ENCODE peak calls at places on chromosomes 4 and X, in four cellular contexts. M is stimulated activated CD4-positive, alpha-beta T cell treated with anti-CD3 and anti-CD28 coated beads, Interleukin-4, amount 100 ng/mL, for 4 hours; S is HuH-7.5; D is T-helper 9 cell. L is an unnamed sample.

GRCh38 chr4:108988514-108989195 is 225.8 kb upstream of the ETNPPL start:
- DNase-seq in M (no peak), D (no peak), S (no peak), L (no peak)

GRCh38 chrX:44382871-44383270 is 39.4 kb upstream of the EFHC2 start:
- DNase-seq in S (no peak), M (no peak), D (no peak), L (no peak)

GRCh38 chrX:127621780-127622179 is 430.4 kb downstream of the ACTRT1 start:
- DNase-seq in M (no peak), D (no peak), S (no peak), L (no peak)

GRCh38 chr4:8592366-8593267 is at the start of gene CPZ:
- DNase-seq in D (no peak), S (no peak), M (no peak), L (no peak)

GRCh38 chrX:80578518-80579105 is 158.4 kb downstream of the TENT5D start:
- DNase-seq in M (no peak), S (no peak), D (no peak), L (no peak)

GRCh38 chr4:24850669-24851068 is 55.3 kb downstream of the SOD3 start:
- DNase-seq in D (no peak), S (no peak), M (no peak), L (no peak)

GRCh38 chr4:185396724-185397402 is at the start of gene ANKRD37:
- DNase-seq in S (peak), M (no peak), D (no peak), L (peak)

GRCh38 chrX:29691044-29691443 is 524.3 kb upstream of the MAGEB2 start:
- DNase-seq in D (no peak), S (no peak), M (no peak), L (no peak)

GRCh38 chr4:184475096-184475461 is 729 bp upstream of the IRF2 start:
- DNase-seq in S (no peak), D (peak), M (peak), L (peak)

GRCh38 chrX:46184749-46185148 is 360.5 kb downstream of the ZNF674 start:
- DNase-seq in S (no peak), M (no peak), D (no peak), L (no peak)

GRCh38 chr4:71009796-71010588 is 16.5 kb downstream of the DCK start:
- DNase-seq in D (no peak), S (peak), M (no peak), L (peak)

GRCh38 chr4:39134674-39135073 is 47.7 kb upstream of the WDR19 start:
- DNase-seq in S (no peak), M (no peak), D (no peak), L (no peak)

GRCh38 chr4:25536577-25537325 is 118.9 kb upstream of the SLC34A2 start:
- DNase-seq in D (no peak), S (no peak), M (no peak), L (no peak)

GRCh38 chr4:83221897-83222441 is 62.6 kb downstream of the COQ2 start:
- DNase-seq in S (no peak), M (no peak), D (no peak), L (no peak)

GRCh38 chr4:14111730-14112171 is 484.2 kb upstream of the BOD1L1 start:
- DNase-seq in D (no peak), M (no peak), S (no peak), L (no peak)

GRCh38 chr4:160202802-160203201 is 1099.9 kb downstream of the RAPGEF2 start:
- DNase-seq in M (no peak), S (no peak), D (no peak), L (no peak)

GRCh38 chr4:86223472-86223871 is 136.4 kb downstream of the MAPK10 start:
- DNase-seq in D (no peak), S (peak), M (no peak), L (peak)

GRCh38 chr4:142406051-142406549 is 440.0 kb downstream of the INPP4B start:
- DNase-seq in S (no peak), D (no peak), M (no peak), L (no peak)

GRCh38 chr4:168630445-168631187 is 133.8 kb downstream of the PALLD start:
- DNase-seq in S (no peak), M (no peak), D (no peak), L (no peak)

GRCh38 chr4:38734886-38735285 is 47.9 kb downstream of the TLR10 start:
- DNase-seq in S (no peak), D (no peak), M (no peak), L (no peak)

GRCh38 chrX:1147641-1148515 is 64.6 kb downstream of the CRLF2 start:
- DNase-seq in S (no peak), D (no peak), M (no peak), L (no peak)

L was measured in Caco-2.